ENCODE peak calls at places on chromosome 6, in four cellular contexts. G, D, J and I are unnamed samples.

GRCh38 chr6:165760126-165760802 is 97.2 kb upstream of the PDE10A start:
- DNase-seq in D (no peak), G (no peak), J (no peak), I (no peak)

GRCh38 chr6:6748001-6748400 is 159.5 kb downstream of the LY86 start:
- DNase-seq in D (no peak), J (no peak), G (no peak), I (no peak)

GRCh38 chr6:22149501-22150490 is 147.0 kb downstream of the PRL start:
- DNase-seq in D (peak), G (no peak), J (peak), I (no peak)

GRCh38 chr6:43776115-43776798 is 6.2 kb downstream of the VEGFA start:
- DNase-seq in G (no peak), J (no peak), D (no peak), I (no peak)

GRCh38 chr6:135126034-135126433 is 55.1 kb upstream of the MYB start:
- DNase-seq in G (no peak), J (no peak), D (no peak), I (no peak)

GRCh38 chr6:14791525-14791924 is 454.3 kb upstream of the JARID2 start:
- DNase-seq in D (no peak), G (no peak), J (no peak), I (no peak)

GRCh38 chr6:169224185-169224695 is 29.4 kb downstream of the THBS2 start:
- DNase-seq in D (no peak), J (peak), G (no peak), I (no peak)

GRCh38 chr6:24340998-24341934 is 16.6 kb downstream of the DCDC2 start:
- DNase-seq in J (peak), G (no peak), D (no peak), I (no peak)

GRCh38 chr6:154247119-154247814 is 109.3 kb downstream of the IPCEF1 start:
- DNase-seq in J (no peak), D (no peak), G (peak), I (peak)

GRCh38 chr6:47414517-47415167 is 62.9 kb upstream of the CD2AP start:
- DNase-seq in J (peak), D (no peak), G (peak), I (no peak)